ENCODE peak calls at places on chromosomes 1 and 21, in seven cellular contexts. R is GOT3; C is EH; Y is upper lobe of right lung; S is activated CD8-positive, alpha-beta memory T cell treated with anti-CD3 and anti-CD28 coated beads for 4 hours; H is NCI-H1694 treated with DMSO at 0.1 percent for 48 hours; Z is HCEC 1CT. G is an unnamed sample.

GRCh38 chr1:41359211-41360073 is 1.8 kb upstream of the FOXO6 start:
- DNase-seq in R (peak), C (peak), Y (peak), S (no peak), H (no peak), Z (no peak), G (peak)

GRCh38 chr1:170495006-170495405 is 37.0 kb upstream of the GORAB start:
- DNase-seq in R (no peak), C (no peak), Y (no peak), S (no peak), H (no peak), Z (no peak), G (peak)

GRCh38 chr21:25626752-25627151 is 12.3 kb upstream of the JAM2 start:
- DNase-seq in R (no peak), C (no peak), Y (no peak), S (no peak), H (no peak), Z (no peak), G (peak)

GRCh38 chr1:6104631-6105030 is 58.9 kb downstream of the KCNAB2 start:
- DNase-seq in R (no peak), C (no peak), Y (peak), S (no peak), H (no peak), Z (no peak), G (no peak)

GRCh38 chr1:177490240-177490639 is 319.5 kb downstream of the BRINP2 start:
- DNase-seq in R (no peak), C (no peak), Y (no peak), S (no peak), H (no peak), Z (no peak), G (no peak)

GRCh38 chr21:28781602-28782274 is 210.9 kb downstream of the LTN1 start:
- DNase-seq in R (no peak), C (peak), Y (no peak), S (no peak), H (no peak), Z (peak), G (no peak)

GRCh38 chr1:85321237-85321964 is 45.0 kb upstream of the BCL10 start:
- DNase-seq in R (no peak), C (peak), Y (no peak), S (no peak), H (no peak), Z (peak), G (peak)

GRCh38 chr21:34202553-34203332 is 129.4 kb downstream of the MRPS6 start:
- DNase-seq in R (no peak), C (no peak), Y (peak), S (no peak), H (no peak), Z (no peak), G (peak)

GRCh38 chr1:89910780-89911179 is 84.1 kb upstream of the ZNF326 start:
- DNase-seq in R (no peak), C (peak), Y (no peak), S (no peak), H (no peak), Z (peak), G (peak)

GRCh38 chr1:17016317-17016661 is 4.6 kb upstream of the ATP13A2 start:
- DNase-seq in R (no peak), C (peak), Y (no peak), S (no peak), H (no peak), Z (peak), G (peak)

GRCh38 chr1:74502432-74502831 is 10.0 kb downstream of the LRRC53 start:
- DNase-seq in R (no peak), C (peak), Y (no peak), S (no peak), H (no peak), Z (no peak), G (peak)

G was measured in astrocyte of the hippocampus.